ENCODE peak calls at places on chromosomes 2 and 18, in eight cellular contexts. One of them, this sample, is unnamed.

GRCh38 chr2:166803314-166803986 is 84.8 kb upstream of the XIRP2 start:
- DNase-seq in midbrain: no peak
- DNase-seq in DMS79 treated with DMSO at 0.1 percent for 48 hours: no peak
- DNase-seq in A549: no peak
- DNase-seq in NCI-H1105: no peak
- DNase-seq in progenitor cell of endocrine pancreas: no peak
- DNase-seq in HL-60: no peak
- DNase-seq in non-pigmented ciliary epithelial cell: no peak
- DNase-seq in this sample: no peak

GRCh38 chr2:174397773-174398172 is 2.2 kb downstream of the SCRN3 start:
- DNase-seq in midbrain: no peak
- DNase-seq in DMS79 treated with DMSO at 0.1 percent for 48 hours: no peak
- DNase-seq in A549: no peak
- DNase-seq in NCI-H1105: no peak
- DNase-seq in progenitor cell of endocrine pancreas: no peak
- DNase-seq in HL-60: no peak
- DNase-seq in non-pigmented ciliary epithelial cell: no peak
- DNase-seq in this sample: no peak

GRCh38 chr2:99187011-99187410 is 6.0 kb downstream of the MRPL30 start:
- DNase-seq in midbrain: no peak
- DNase-seq in DMS79 treated with DMSO at 0.1 percent for 48 hours: no peak
- DNase-seq in A549: no peak
- DNase-seq in NCI-H1105: no peak
- DNase-seq in progenitor cell of endocrine pancreas: no peak
- DNase-seq in HL-60: no peak
- DNase-seq in non-pigmented ciliary epithelial cell: no peak
- DNase-seq in this sample: no peak

GRCh38 chr2:112087346-112088020 is 32.4 kb downstream of the TMEM87B start:
- DNase-seq in midbrain: no peak
- DNase-seq in DMS79 treated with DMSO at 0.1 percent for 48 hours: no peak
- DNase-seq in A549: no peak
- DNase-seq in NCI-H1105: no peak
- DNase-seq in progenitor cell of endocrine pancreas: no peak
- DNase-seq in HL-60: no peak
- DNase-seq in non-pigmented ciliary epithelial cell: no peak
- DNase-seq in this sample: no peak

GRCh38 chr2:83115606-83116005 is 1343.5 kb downstream of the SUCLG1 start:
- DNase-seq in midbrain: no peak
- DNase-seq in DMS79 treated with DMSO at 0.1 percent for 48 hours: no peak
- DNase-seq in A549: no peak
- DNase-seq in NCI-H1105: no peak
- DNase-seq in progenitor cell of endocrine pancreas: no peak
- DNase-seq in HL-60: no peak
- DNase-seq in non-pigmented ciliary epithelial cell: no peak
- DNase-seq in this sample: no peak

GRCh38 chr2:152421521-152422367 is 86.8 kb downstream of the FMNL2 start:
- DNase-seq in midbrain: no peak
- DNase-seq in DMS79 treated with DMSO at 0.1 percent for 48 hours: no peak
- DNase-seq in A549: peak; percentile 72
- DNase-seq in NCI-H1105: no peak
- DNase-seq in progenitor cell of endocrine pancreas: no peak
- DNase-seq in HL-60: peak; percentile 75
- DNase-seq in non-pigmented ciliary epithelial cell: peak; percentile 96
- DNase-seq in this sample: peak; percentile 89

GRCh38 chr2:28457237-28457636 is 38.6 kb upstream of the PLB1 start:
- DNase-seq in midbrain: no peak
- DNase-seq in DMS79 treated with DMSO at 0.1 percent for 48 hours: no peak
- DNase-seq in A549: no peak
- DNase-seq in NCI-H1105: no peak
- DNase-seq in progenitor cell of endocrine pancreas: no peak
- DNase-seq in HL-60: no peak
- DNase-seq in non-pigmented ciliary epithelial cell: no peak
- DNase-seq in this sample: no peak

GRCh38 chr2:104431701-104432121 is 422.2 kb upstream of the POU3F3 start:
- DNase-seq in midbrain: peak; percentile 50
- DNase-seq in DMS79 treated with DMSO at 0.1 percent for 48 hours: no peak
- DNase-seq in A549: no peak
- DNase-seq in NCI-H1105: peak; percentile 5
- DNase-seq in progenitor cell of endocrine pancreas: no peak
- DNase-seq in HL-60: no peak
- DNase-seq in non-pigmented ciliary epithelial cell: no peak
- DNase-seq in this sample: no peak

GRCh38 chr2:27973592-27973991 is 83.1 kb downstream of the BABAM2 start:
- DNase-seq in midbrain: no peak
- DNase-seq in DMS79 treated with DMSO at 0.1 percent for 48 hours: no peak
- DNase-seq in A549: no peak
- DNase-seq in NCI-H1105: no peak
- DNase-seq in progenitor cell of endocrine pancreas: no peak
- DNase-seq in HL-60: no peak
- DNase-seq in non-pigmented ciliary epithelial cell: no peak
- DNase-seq in this sample: no peak

GRCh38 chr2:239222346-239223028 is 178.3 kb downstream of the HDAC4 start:
- DNase-seq in midbrain: no peak
- DNase-seq in DMS79 treated with DMSO at 0.1 percent for 48 hours: no peak
- DNase-seq in A549: no peak
- DNase-seq in NCI-H1105: no peak
- DNase-seq in progenitor cell of endocrine pancreas: no peak
- DNase-seq in HL-60: peak; percentile 58
- DNase-seq in non-pigmented ciliary epithelial cell: no peak
- DNase-seq in this sample: peak; percentile 76

GRCh38 chr2:119483896-119484718 is 40.2 kb downstream of the SCTR start:
- DNase-seq in midbrain: no peak
- DNase-seq in DMS79 treated with DMSO at 0.1 percent for 48 hours: no peak
- DNase-seq in A549: no peak
- DNase-seq in NCI-H1105: no peak
- DNase-seq in progenitor cell of endocrine pancreas: no peak
- DNase-seq in HL-60: no peak
- DNase-seq in non-pigmented ciliary epithelial cell: no peak
- DNase-seq in this sample: no peak

GRCh38 chr2:215816424-215816823 is 196.9 kb downstream of the MREG start:
- DNase-seq in midbrain: no peak
- DNase-seq in DMS79 treated with DMSO at 0.1 percent for 48 hours: no peak
- DNase-seq in A549: no peak
- DNase-seq in NCI-H1105: no peak
- DNase-seq in progenitor cell of endocrine pancreas: no peak
- DNase-seq in HL-60: no peak
- DNase-seq in non-pigmented ciliary epithelial cell: no peak
- DNase-seq in this sample: no peak

GRCh38 chr2:226558418-226558817 is 241.2 kb downstream of the IRS1 start:
- DNase-seq in midbrain: no peak
- DNase-seq in DMS79 treated with DMSO at 0.1 percent for 48 hours: no peak
- DNase-seq in A549: no peak
- DNase-seq in NCI-H1105: no peak
- DNase-seq in progenitor cell of endocrine pancreas: no peak
- DNase-seq in HL-60: no peak
- DNase-seq in non-pigmented ciliary epithelial cell: no peak
- DNase-seq in this sample: no peak

GRCh38 chr2:43221660-43222471 is 4.5 kb downstream of the ZFP36L2 start:
- DNase-seq in midbrain: peak; percentile 90
- DNase-seq in DMS79 treated with DMSO at 0.1 percent for 48 hours: peak; percentile 12
- DNase-seq in A549: peak; percentile 89
- DNase-seq in NCI-H1105: no peak
- DNase-seq in progenitor cell of endocrine pancreas: peak; percentile 48
- DNase-seq in HL-60: peak; percentile 89
- DNase-seq in non-pigmented ciliary epithelial cell: peak; percentile 88
- DNase-seq in this sample: peak; percentile 96

GRCh38 chr18:22346968-22347611 is 70.6 kb downstream of the CTAGE1 start:
- DNase-seq in midbrain: no peak
- DNase-seq in DMS79 treated with DMSO at 0.1 percent for 48 hours: no peak
- DNase-seq in A549: no peak
- DNase-seq in NCI-H1105: no peak
- DNase-seq in progenitor cell of endocrine pancreas: no peak
- DNase-seq in HL-60: no peak
- DNase-seq in non-pigmented ciliary epithelial cell: no peak
- DNase-seq in this sample: no peak

GRCh38 chr2:237623428-237624403 is 3.7 kb upstream of the LRRFIP1 start:
- DNase-seq in midbrain: no peak
- DNase-seq in DMS79 treated with DMSO at 0.1 percent for 48 hours: no peak
- DNase-seq in A549: no peak
- DNase-seq in NCI-H1105: no peak
- DNase-seq in progenitor cell of endocrine pancreas: no peak
- DNase-seq in HL-60: no peak
- DNase-seq in non-pigmented ciliary epithelial cell: no peak
- DNase-seq in this sample: no peak

GRCh38 chr18:68660355-68661183 is 54.3 kb downstream of the TMX3 start:
- DNase-seq in midbrain: peak; percentile 67
- DNase-seq in DMS79 treated with DMSO at 0.1 percent for 48 hours: peak; percentile 37
- DNase-seq in A549: peak; percentile 3
- DNase-seq in NCI-H1105: peak; percentile 52
- DNase-seq in progenitor cell of endocrine pancreas: no peak
- DNase-seq in HL-60: no peak
- DNase-seq in non-pigmented ciliary epithelial cell: no peak
- DNase-seq in this sample: peak; percentile 43

GRCh38 chr2:241558532-241559488 is at the start of gene BOK:
- DNase-seq in midbrain: peak; percentile 71
- DNase-seq in DMS79 treated with DMSO at 0.1 percent for 48 hours: peak; percentile 64
- DNase-seq in A549: peak; percentile 76
- DNase-seq in NCI-H1105: peak; percentile 31
- DNase-seq in progenitor cell of endocrine pancreas: no peak
- DNase-seq in HL-60: no peak
- DNase-seq in non-pigmented ciliary epithelial cell: no peak
- DNase-seq in this sample: peak; percentile 40

GRCh38 chr2:44171018-44171417 is 2.3 kb downstream of the PPM1B start:
- DNase-seq in midbrain: peak; percentile 21
- DNase-seq in DMS79 treated with DMSO at 0.1 percent for 48 hours: no peak
- DNase-seq in A549: no peak
- DNase-seq in NCI-H1105: no peak
- DNase-seq in progenitor cell of endocrine pancreas: no peak
- DNase-seq in HL-60: no peak
- DNase-seq in non-pigmented ciliary epithelial cell: no peak
- DNase-seq in this sample: peak; percentile 9

GRCh38 chr2:236298924-236299475 is 34.8 kb upstream of the ASB18 start:
- DNase-seq in midbrain: peak; percentile 24
- DNase-seq in DMS79 treated with DMSO at 0.1 percent for 48 hours: no peak
- DNase-seq in A549: no peak
- DNase-seq in NCI-H1105: no peak
- DNase-seq in progenitor cell of endocrine pancreas: no peak
- DNase-seq in HL-60: no peak
- DNase-seq in non-pigmented ciliary epithelial cell: no peak
- DNase-seq in this sample: no peak

GRCh38 chr2:124836415-124836814 is 811.3 kb downstream of the CNTNAP5 start:
- DNase-seq in midbrain: no peak
- DNase-seq in DMS79 treated with DMSO at 0.1 percent for 48 hours: no peak
- DNase-seq in A549: no peak
- DNase-seq in NCI-H1105: no peak
- DNase-seq in progenitor cell of endocrine pancreas: no peak
- DNase-seq in HL-60: no peak
- DNase-seq in non-pigmented ciliary epithelial cell: no peak
- DNase-seq in this sample: peak; percentile 62

GRCh38 chr2:235492850-235493344 is 946 bp upstream of the AGAP1 start:
- DNase-seq in midbrain: no peak
- DNase-seq in DMS79 treated with DMSO at 0.1 percent for 48 hours: no peak
- DNase-seq in A549: no peak
- DNase-seq in NCI-H1105: no peak
- DNase-seq in progenitor cell of endocrine pancreas: no peak
- DNase-seq in HL-60: no peak
- DNase-seq in non-pigmented ciliary epithelial cell: no peak
- DNase-seq in this sample: no peak

GRCh38 chr18:25284861-25285574 is 66.9 kb downstream of the ZNF521 start:
- DNase-seq in midbrain: no peak
- DNase-seq in DMS79 treated with DMSO at 0.1 percent for 48 hours: peak; percentile 85
- DNase-seq in A549: no peak
- DNase-seq in NCI-H1105: no peak
- DNase-seq in progenitor cell of endocrine pancreas: no peak
- DNase-seq in HL-60: no peak
- DNase-seq in non-pigmented ciliary epithelial cell: no peak
- DNase-seq in this sample: peak; percentile 79

GRCh38 chr2:192783643-192784042 is 588.9 kb upstream of the TMEFF2 start:
- DNase-seq in midbrain: no peak
- DNase-seq in DMS79 treated with DMSO at 0.1 percent for 48 hours: no peak
- DNase-seq in A549: no peak
- DNase-seq in NCI-H1105: no peak
- DNase-seq in progenitor cell of endocrine pancreas: no peak
- DNase-seq in HL-60: no peak
- DNase-seq in non-pigmented ciliary epithelial cell: no peak
- DNase-seq in this sample: no peak

GRCh38 chr18:13136689-13137040 is 81.9 kb upstream of the LDLRAD4 start:
- DNase-seq in midbrain: no peak
- DNase-seq in DMS79 treated with DMSO at 0.1 percent for 48 hours: no peak
- DNase-seq in A549: no peak
- DNase-seq in NCI-H1105: no peak
- DNase-seq in progenitor cell of endocrine pancreas: no peak
- DNase-seq in HL-60: no peak
- DNase-seq in non-pigmented ciliary epithelial cell: no peak
- DNase-seq in this sample: no peak

GRCh38 chr2:31193806-31194205 is 23.5 kb downstream of the CAPN14 start:
- DNase-seq in midbrain: no peak
- DNase-seq in DMS79 treated with DMSO at 0.1 percent for 48 hours: no peak
- DNase-seq in A549: no peak
- DNase-seq in NCI-H1105: no peak
- DNase-seq in progenitor cell of endocrine pancreas: no peak
- DNase-seq in HL-60: no peak
- DNase-seq in non-pigmented ciliary epithelial cell: no peak
- DNase-seq in this sample: no peak

GRCh38 chr2:188295067-188295685 is 3.5 kb downstream of the GULP1 start:
- DNase-seq in midbrain: no peak
- DNase-seq in DMS79 treated with DMSO at 0.1 percent for 48 hours: no peak
- DNase-seq in A549: no peak
- DNase-seq in NCI-H1105: no peak
- DNase-seq in progenitor cell of endocrine pancreas: no peak
- DNase-seq in HL-60: no peak
- DNase-seq in non-pigmented ciliary epithelial cell: no peak
- DNase-seq in this sample: no peak